ENCODE peak calls at places on chromosome 22, in seven cellular contexts. V is upper lobe of right lung, M is astrocyte of the spinal cord, O is fibroblast of mammary gland, R is AG04450, T is dorsolateral prefrontal cortex, S is left lung. J is an unnamed sample.

GRCh38 chr22:31241936-31242335 is 29.8 kb downstream of the LIMK2 start:
- DNase-seq in T (no peak), V (no peak), M (peak; percentile 48), R (no peak), S (no peak), O (peak; percentile 25), J (peak; percentile 23)

GRCh38 chr22:43789452-43789851 is 22.7 kb downstream of the EFCAB6 start:
- DNase-seq in S (no peak), O (peak; percentile 99), R (peak; percentile 46), V (no peak), T (no peak), M (peak; percentile 47), J (peak; percentile 99)

GRCh38 chr22:30192427-30192826 is 54.1 kb downstream of the LIF start:
- DNase-seq in R (no peak), V (no peak), T (no peak), S (no peak), M (no peak), O (no peak), J (no peak)

GRCh38 chr22:32698926-32699619 is 102.4 kb upstream of the TIMP3 start:
- DNase-seq in V (no peak), T (no peak), R (no peak), O (no peak), M (no peak), S (no peak), J (no peak)

GRCh38 chr22:50613291-50613981 is 12.8 kb downstream of the MAPK8IP2 start:
- DNase-seq in R (no peak), O (peak; percentile 50), T (no peak), M (no peak), S (peak; percentile 90), V (peak; percentile 92), J (peak; percentile 24)

GRCh38 chr22:29328566-29329500 is 13.3 kb upstream of the RASL10A start:
- DNase-seq in T (peak; percentile 81), V (no peak), M (no peak), S (peak; percentile 61), O (no peak), R (no peak), J (no peak)

GRCh38 chr22:38900677-38901076 is 28.7 kb upstream of the CBX6 start:
- DNase-seq in V (no peak), M (no peak), R (no peak), O (no peak), T (no peak), S (no peak), J (no peak)

GRCh38 chr22:49738566-49738965 is 89.1 kb downstream of the BRD1 start:
- DNase-seq in M (no peak), S (peak; percentile 28), V (no peak), T (no peak), O (no peak), R (no peak), J (no peak)

GRCh38 chr22:17241571-17242310 is 22.5 kb upstream of the ADA2 start:
- DNase-seq in O (no peak), S (no peak), M (no peak), T (no peak), V (no peak), R (no peak), J (no peak)

GRCh38 chr22:17672417-17672991 is 33.9 kb downstream of the BCL2L13 start:
- DNase-seq in V (no peak), M (no peak), T (no peak), O (no peak), R (no peak), S (no peak), J (no peak)

GRCh38 chr22:44668886-44669724 is 32.9 kb upstream of the PRR5 start:
- DNase-seq in T (no peak), M (no peak), O (no peak), R (no peak), S (no peak), V (no peak), J (no peak)

GRCh38 chr22:49992921-49993648 is 19.5 kb downstream of the IL17REL start:
- DNase-seq in M (peak; percentile 23), V (peak; percentile 88), T (peak; percentile 87), O (peak; percentile 47), R (no peak), S (peak; percentile 93), J (peak; percentile 47)

GRCh38 chr22:26318975-26319374 is 110.1 kb upstream of the ASPHD2 start:
- DNase-seq in S (no peak), T (no peak), R (no peak), M (no peak), V (no peak), O (no peak), J (peak; percentile 31)

GRCh38 chr22:44678245-44678979 is 23.6 kb upstream of the PRR5 start:
- DNase-seq in S (peak; percentile 50), O (no peak), R (no peak), V (no peak), M (no peak), T (no peak), J (no peak)

GRCh38 chr22:22045576-22046335 is 63.2 kb upstream of the TOP3B start:
- DNase-seq in S (no peak), R (no peak), V (no peak), O (no peak), M (no peak), T (no peak), J (no peak)

GRCh38 chr22:22042599-22043295 is 60.2 kb upstream of the TOP3B start:
- DNase-seq in S (no peak), T (no peak), V (no peak), O (no peak), M (no peak), R (no peak), J (no peak)

GRCh38 chr22:22044153-22044552 is 61.6 kb upstream of the TOP3B start:
- DNase-seq in M (no peak), S (no peak), V (no peak), T (no peak), O (no peak), R (no peak), J (no peak)

GRCh38 chr22:22042009-22042408 is 59.4 kb upstream of the TOP3B start:
- DNase-seq in V (no peak), S (no peak), R (no peak), O (no peak), M (no peak), T (no peak), J (no peak)

GRCh38 chr22:22043296-22044078 is 60.9 kb upstream of the TOP3B start:
- DNase-seq in O (no peak), V (no peak), M (no peak), R (no peak), S (no peak), T (no peak), J (no peak)
- TF ChIP-seq CTCF in O (no peak), V (no peak), M (no peak), R (no peak), S (no peak), T (no peak), J (no peak)

GRCh38 chr22:37427128-37427710 is at the start of gene ELFN2:
- DNase-seq in S (peak; percentile 79), T (no peak), V (no peak), R (no peak), O (no peak), M (peak; percentile 20), J (peak; percentile 6)
- H3K4me3 ChIP-seq in S (peak within 1 kb of the TSS; percentile 35), T (peak within 1 kb of the TSS; percentile 65), V (peak within 1 kb of the TSS; percentile 39), R (peak within 1 kb of the TSS; percentile 65), O (peak within 1 kb of the TSS; percentile 48), M (peak within 1 kb of the TSS; percentile 49), J (peak within 1 kb of the TSS; percentile 55)

GRCh38 chr22:37456351-37456750 is 29.1 kb upstream of the ELFN2 start:
- DNase-seq in V (no peak), T (no peak), R (no peak), M (no peak), O (no peak), S (peak; percentile 62), J (no peak)

GRCh38 chr22:37453696-37454095 is 26.4 kb upstream of the ELFN2 start:
- DNase-seq in M (no peak), R (no peak), S (peak; percentile 56), O (no peak), T (no peak), V (no peak), J (no peak)

GRCh38 chr22:37455896-37456295 is 28.6 kb upstream of the ELFN2 start:
- DNase-seq in V (no peak), S (peak; percentile 26), O (no peak), M (no peak), R (no peak), T (no peak), J (no peak)

GRCh38 chr22:37457093-37457893 is 28.9 kb downstream of the MFNG start:
- DNase-seq in V (peak; percentile 87), R (no peak), M (peak; percentile 52), O (peak; percentile 56), T (peak; percentile 81), S (peak; percentile 91), J (peak; percentile 31)

GRCh38 chr22:37454857-37455686 is 27.8 kb upstream of the ELFN2 start:
- DNase-seq in M (peak; percentile 87), O (peak; percentile 88), S (peak; percentile 86), V (peak; percentile 79), R (no peak), T (no peak), J (peak; percentile 76)
- TF ChIP-seq CTCF in M (no peak), O (no peak), S (no peak), V (no peak), R (no peak), T (no peak), J (no peak)

GRCh38 chr22:20425821-20426615 is 11.6 kb downstream of the SCARF2 start:
- DNase-seq in S (peak; percentile 68), M (no peak), V (no peak), T (peak; percentile 22), O (no peak), R (no peak), J (no peak)
- H3K4me3 ChIP-seq in S (no peak overlapping the region), M (no peak overlapping the region), V (no peak overlapping the region), T (peak overlapping the region; percentile 52), O (no peak overlapping the region), R (no peak overlapping the region), J (no peak overlapping the region)

GRCh38 chr22:46036558-46037408 is 59.8 kb upstream of the WNT7B start:
- DNase-seq in T (peak; percentile 34), R (no peak), M (no peak), V (peak; percentile 62), O (peak; percentile 39), S (no peak), J (no peak)
- TF ChIP-seq CTCF in T (no peak), R (no peak), M (peak; percentile 37), V (peak; percentile 26), O (peak; percentile 5), S (no peak), J (peak; percentile 17)

DNA sequence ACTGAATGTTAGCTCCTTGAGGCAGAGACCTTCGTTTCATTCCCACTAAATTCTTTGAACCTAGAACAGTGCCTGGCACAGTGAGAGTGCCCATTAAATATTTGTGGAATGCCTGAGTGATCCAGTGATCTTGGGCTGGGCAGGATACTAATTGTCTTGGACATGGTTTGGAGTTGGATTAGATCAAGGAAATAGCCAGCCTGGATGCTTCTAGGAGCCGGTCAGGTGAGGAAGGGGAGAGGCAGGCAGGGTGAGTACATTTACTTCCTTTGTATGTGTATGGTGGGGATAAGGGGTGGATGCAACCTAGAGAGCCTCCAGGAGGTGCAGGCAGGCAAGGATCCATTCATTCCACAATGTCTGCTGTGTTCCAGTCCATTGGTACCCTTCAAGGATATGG is 3.6 kb downstream of the SREBF2 start:
- DNase-seq in S (no peak), M (no peak), T (no peak), R (no peak), V (no peak), O (no peak), J (no peak)
- H3K4me3 ChIP-seq in S (no peak overlapping the region), M (no peak overlapping the region), T (no peak overlapping the region), R (no peak overlapping the region), V (no peak overlapping the region), O (no peak overlapping the region), J (no peak overlapping the region)